ENCODE peak calls at places on chromosome 4, in six cellular contexts. Y, B, F, M, C and A are unnamed samples.

GRCh38 chr4:8747467-8747841 is 124.2 kb downstream of the HMX1 start:
- DNase-seq in Y (no peak), M (no peak), C (no peak), B (no peak), F (no peak), A (no peak)

GRCh38 chr4:7340553-7341433 is 93.9 kb downstream of the PSAPL1 start:
- DNase-seq in C (no peak), F (no peak), M (no peak), Y (no peak), B (no peak), A (no peak)

GRCh38 chr4:87580057-87580456 is 28.3 kb upstream of the DSPP start:
- DNase-seq in M (no peak), Y (no peak), F (no peak), B (no peak), C (no peak), A (no peak)

GRCh38 chr4:15956179-15956850 is 6.7 kb downstream of the FGFBP2 start:
- DNase-seq in C (peak), Y (peak), M (peak), F (peak), B (peak), A (peak)

GRCh38 chr4:48141048-48141447 is 7.0 kb upstream of the TXK start:
- DNase-seq in Y (no peak), M (no peak), B (no peak), F (no peak), C (no peak), A (no peak)

GRCh38 chr4:12488672-12489071 is 995.5 kb downstream of the RAB28 start:
- DNase-seq in F (no peak), B (no peak), Y (no peak), M (no peak), C (no peak), A (no peak)

GRCh38 chr4:110361921-110362320 is 114.0 kb upstream of the ENPEP start:
- DNase-seq in F (no peak), C (no peak), B (no peak), M (no peak), Y (no peak), A (no peak)

GRCh38 chr4:165288639-165289428 is 38.6 kb upstream of the MSMO1 start:
- DNase-seq in M (no peak), F (no peak), C (no peak), B (no peak), Y (peak), A (no peak)

GRCh38 chr4:135238940-135239339 is 1037.4 kb upstream of the PABPC4L start:
- DNase-seq in Y (no peak), M (no peak), C (no peak), F (no peak), B (no peak), A (no peak)

GRCh38 chr4:84582988-84583870 is at the start of gene CDS1:
- DNase-seq in M (peak), B (no peak), C (no peak), Y (peak), F (no peak), A (peak)

GRCh38 chr4:95243892-95244291 is 304.9 kb downstream of the UNC5C start:
- DNase-seq in F (no peak), B (no peak), C (no peak), M (no peak), Y (no peak), A (no peak)

GRCh38 chr4:99665981-99666380 is 8.4 kb upstream of the C4orf54 start:
- DNase-seq in C (no peak), Y (no peak), B (no peak), F (no peak), M (no peak), A (no peak)

GRCh38 chr4:26723216-26723615 is 137.4 kb upstream of the STIM2 start:
- DNase-seq in F (no peak), Y (no peak), M (no peak), C (peak), B (no peak), A (no peak)

GRCh38 chr4:100960232-100960631 is 387.1 kb downstream of the PPP3CA start:
- DNase-seq in F (no peak), Y (no peak), B (no peak), M (no peak), C (no peak), A (no peak)

GRCh38 chr4:176910646-176911045 is 117.9 kb upstream of the VEGFC start:
- DNase-seq in M (no peak), C (no peak), B (no peak), Y (no peak), F (no peak), A (no peak)

GRCh38 chr4:143296397-143297067 is 40.1 kb upstream of the GAB1 start:
- DNase-seq in Y (no peak), M (no peak), B (no peak), F (no peak), C (no peak), A (no peak)

GRCh38 chr4:13264126-13264525 is 220.0 kb downstream of the RAB28 start:
- DNase-seq in C (no peak), B (no peak), Y (no peak), M (no peak), F (no peak), A (no peak)

GRCh38 chr4:46550471-46550870 is 160.5 kb upstream of the GABRA2 start:
- DNase-seq in Y (no peak), B (no peak), M (no peak), F (no peak), C (no peak), A (no peak)

GRCh38 chr4:26048378-26048882 is 134.4 kb downstream of the SMIM20 start:
- DNase-seq in B (peak), Y (no peak), C (no peak), M (peak), F (peak), A (peak)

GRCh38 chr4:100641326-100641725 is 123.5 kb upstream of the EMCN start:
- DNase-seq in F (no peak), B (no peak), Y (no peak), C (no peak), M (no peak), A (no peak)

GRCh38 chr4:48462363-48462762 is 20.8 kb upstream of the SLC10A4 start:
- DNase-seq in Y (no peak), F (no peak), M (no peak), C (no peak), B (no peak), A (no peak)

GRCh38 chr4:107258359-107258758 is 222.2 kb upstream of the DKK2 start:
- DNase-seq in B (no peak), Y (no peak), F (no peak), M (no peak), C (no peak), A (no peak)

GRCh38 chr4:151784676-151785075 is 23.9 kb upstream of the GATB start:
- DNase-seq in C (no peak), Y (no peak), F (no peak), B (no peak), M (no peak), A (no peak)

GRCh38 chr4:14744346-14744745 is 257.9 kb upstream of the CPEB2 start:
- DNase-seq in C (no peak), M (no peak), F (no peak), B (no peak), Y (no peak), A (no peak)

GRCh38 chr4:75849459-75849858 is 52.8 kb downstream of the PPEF2 start:
- DNase-seq in C (no peak), Y (no peak), F (no peak), M (no peak), B (no peak), A (no peak)

GRCh38 chr4:122777846-122778501 is 45.5 kb downstream of the BBS12 start:
- DNase-seq in C (no peak), F (no peak), M (no peak), Y (no peak), B (no peak), A (no peak)

GRCh38 chr4:185211641-185212040 is 2.2 kb downstream of the SNX25 start:
- DNase-seq in F (no peak), M (no peak), Y (no peak), C (no peak), B (no peak), A (no peak)
- H3K27ac ChIP-seq in F (no peak), M (no peak), Y (no peak), C (peak), B (no peak), A (no peak)

DNA sequence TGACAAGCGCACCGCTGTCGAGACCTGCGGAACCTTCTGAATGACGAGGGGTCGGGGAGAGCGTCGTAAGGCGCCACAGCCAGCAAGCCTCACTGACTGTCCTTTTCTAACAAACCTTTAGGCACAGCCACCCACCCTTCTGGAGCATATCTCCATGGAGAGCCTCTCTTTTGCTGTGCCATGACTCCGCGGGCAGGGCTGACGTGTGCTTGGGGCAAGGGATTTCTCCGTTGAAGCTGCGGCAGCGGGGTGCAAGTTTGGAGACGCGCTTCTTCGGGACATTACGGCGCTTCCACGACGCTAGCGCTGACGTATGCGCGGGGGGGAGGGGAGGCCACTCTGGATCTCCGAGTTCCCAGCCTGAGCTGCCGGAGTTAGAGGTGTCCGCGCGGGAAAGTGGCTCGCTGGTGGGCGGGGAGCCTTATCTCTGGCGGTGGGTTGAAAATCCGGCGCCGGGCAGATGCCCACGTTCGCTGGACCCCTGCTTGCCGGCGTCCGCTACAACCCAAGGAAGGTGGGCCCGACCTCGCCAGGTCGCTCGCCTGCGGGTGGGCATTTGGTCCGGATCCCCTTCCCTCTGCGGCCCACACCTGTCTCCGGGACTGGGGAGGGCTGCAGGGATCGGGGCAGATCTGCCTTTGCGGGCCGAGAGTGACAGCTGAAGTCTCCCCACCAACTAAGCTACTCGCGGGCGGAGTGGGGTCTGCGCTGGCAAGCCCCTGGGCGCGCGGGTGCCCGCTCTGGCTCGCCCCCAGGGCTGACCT is 540 bp upstream of the SLC10A7 start:
- DNase-seq in B (peak), C (peak), M (peak), Y (peak), F (peak), A (peak)
- TF ChIP-seq POLR2A in B (peak), C (peak), M (peak), Y (no peak), F (peak), A (peak)

GRCh38 chr4:88794087-88794486 is 96.5 kb upstream of the NAP1L5 start:
- DNase-seq in M (no peak), Y (no peak), F (no peak), B (no peak), C (no peak), A (no peak)

GRCh38 chr4:88791274-88791673 is 93.6 kb upstream of the NAP1L5 start:
- DNase-seq in Y (no peak), M (no peak), B (no peak), F (no peak), C (no peak), A (no peak)

GRCh38 chr4:88793473-88793872 is 95.8 kb upstream of the NAP1L5 start:
- DNase-seq in C (no peak), B (no peak), Y (no peak), F (no peak), M (no peak), A (no peak)

GRCh38 chr4:88792821-88793220 is 95.2 kb upstream of the NAP1L5 start:
- DNase-seq in F (no peak), Y (no peak), B (no peak), C (no peak), M (no peak), A (no peak)

DNA sequence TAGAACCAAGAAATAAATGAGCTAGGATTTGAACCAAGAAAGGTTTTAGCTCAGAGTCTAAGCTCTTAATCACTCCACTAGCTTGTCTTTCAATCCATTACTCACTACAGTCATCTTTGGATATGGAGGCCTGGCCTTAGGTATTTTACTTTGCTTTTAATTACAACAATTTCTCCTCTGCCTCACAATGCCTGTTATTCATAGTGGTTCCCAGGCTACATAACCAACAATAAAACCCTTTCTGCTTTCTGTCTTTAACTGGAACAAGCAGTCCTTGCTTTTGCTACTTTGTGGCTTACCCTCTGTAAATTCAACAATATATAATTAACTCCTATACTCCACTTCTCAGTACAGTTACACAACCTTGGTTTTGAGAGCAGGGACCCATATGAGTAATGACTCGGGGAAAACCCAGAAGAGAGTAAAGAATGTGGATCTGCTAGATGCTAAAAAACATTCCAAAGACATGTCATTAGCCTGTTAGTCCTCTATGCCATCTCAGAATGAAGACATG is 94.7 kb upstream of the NAP1L5 start:
- DNase-seq in M (no peak), B (no peak), F (no peak), C (peak), Y (no peak), A (no peak)
- H3K27ac ChIP-seq in M (no peak), B (no peak), F (no peak), C (no peak), Y (no peak), A (no peak)

DNA sequence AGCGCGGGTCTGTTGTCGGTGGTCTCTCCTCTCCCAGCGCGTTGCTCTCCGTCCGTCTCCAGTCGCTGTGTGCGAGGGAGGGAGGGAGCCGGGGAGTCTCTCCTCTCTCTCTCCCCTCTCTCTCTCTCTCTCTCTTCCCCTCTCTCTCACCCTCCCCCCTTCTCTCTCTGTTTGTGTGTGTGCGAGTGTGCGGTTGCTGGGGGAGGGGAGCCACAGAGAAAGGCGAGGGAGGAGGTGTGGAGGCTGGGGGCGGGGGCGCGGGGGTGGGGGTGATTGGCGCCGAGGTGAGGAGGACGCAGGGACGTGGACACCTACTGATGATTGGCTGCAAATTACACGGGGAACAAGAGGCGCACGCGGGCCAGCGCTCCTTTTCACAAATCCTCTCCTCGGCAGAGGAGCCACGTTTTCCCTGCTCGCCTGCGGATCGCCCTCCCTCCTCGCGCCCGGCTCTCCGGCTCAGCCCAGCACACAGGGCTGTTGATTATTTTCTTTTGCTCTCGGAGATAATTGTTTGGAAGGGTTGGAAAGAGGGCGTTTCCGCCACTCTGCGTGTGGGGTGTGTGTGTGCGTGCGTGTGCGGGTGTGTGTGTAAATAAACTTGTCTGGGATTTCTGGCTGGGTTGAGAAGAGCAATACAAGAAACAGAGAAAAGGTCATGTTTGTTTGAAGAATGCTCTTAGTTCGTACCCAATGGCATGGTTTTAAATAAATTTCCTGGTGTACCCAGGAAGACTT is at the start of gene CXXC4:
- DNase-seq in M (peak), Y (peak), F (peak), C (no peak), B (peak), A (peak)
- TF ChIP-seq POLR2A in M (peak), Y (no peak), F (no peak), C (peak), B (no peak), A (no peak)

GRCh38 chr4:139550724-139551429 is 5.1 kb downstream of the SETD7 start:
- DNase-seq in B (peak), F (peak), Y (no peak), M (peak), C (no peak), A (no peak)
- H3K27ac ChIP-seq in B (peak), F (peak), Y (no peak), M (no peak), C (no peak), A (peak)

GRCh38 chr4:2796261-2797187 is 3.6 kb downstream of the SH3BP2 start:
- DNase-seq in C (no peak), Y (peak), B (peak), F (peak), M (peak), A (peak)
- TF ChIP-seq POLR2A in C (no peak), Y (no peak), B (no peak), F (no peak), M (no peak), A (peak)

GRCh38 chr4:157010630-157011029 is 39.0 kb upstream of the PDGFC start:
- DNase-seq in Y (no peak), B (no peak), M (no peak), F (no peak), C (no peak), A (no peak)

GRCh38 chr4:157005831-157006230 is 34.2 kb upstream of the PDGFC start:
- DNase-seq in Y (no peak), M (no peak), B (no peak), F (no peak), C (no peak), A (no peak)

GRCh38 chr4:157004279-157005161 is 32.9 kb upstream of the PDGFC start:
- DNase-seq in F (no peak), M (no peak), B (no peak), Y (no peak), C (no peak), A (peak)

DNA sequence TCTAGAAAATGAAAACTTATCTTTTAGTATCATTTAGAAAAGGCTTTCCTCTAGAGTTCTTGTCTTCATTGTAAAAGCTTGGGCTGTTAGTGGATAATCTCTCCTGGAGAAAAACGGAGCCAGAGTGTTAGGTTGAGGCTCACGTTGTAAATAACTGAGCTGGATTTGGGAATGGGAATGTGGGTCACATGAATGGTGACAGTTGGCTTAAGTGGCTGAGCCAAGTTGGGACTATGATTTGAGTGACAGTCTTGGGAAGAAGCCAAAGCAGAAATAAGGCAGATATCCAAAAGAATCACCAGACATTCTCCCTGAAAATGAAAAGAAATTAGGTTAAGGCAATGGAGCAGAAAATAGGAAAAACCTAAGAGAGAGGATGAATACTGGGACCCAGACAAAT is 33.6 kb upstream of the PDGFC start:
- DNase-seq in B (no peak), Y (no peak), F (no peak), M (no peak), C (no peak), A (no peak)
- H3K27ac ChIP-seq in B (peak), Y (no peak), F (no peak), M (no peak), C (no peak), A (peak)

DNA sequence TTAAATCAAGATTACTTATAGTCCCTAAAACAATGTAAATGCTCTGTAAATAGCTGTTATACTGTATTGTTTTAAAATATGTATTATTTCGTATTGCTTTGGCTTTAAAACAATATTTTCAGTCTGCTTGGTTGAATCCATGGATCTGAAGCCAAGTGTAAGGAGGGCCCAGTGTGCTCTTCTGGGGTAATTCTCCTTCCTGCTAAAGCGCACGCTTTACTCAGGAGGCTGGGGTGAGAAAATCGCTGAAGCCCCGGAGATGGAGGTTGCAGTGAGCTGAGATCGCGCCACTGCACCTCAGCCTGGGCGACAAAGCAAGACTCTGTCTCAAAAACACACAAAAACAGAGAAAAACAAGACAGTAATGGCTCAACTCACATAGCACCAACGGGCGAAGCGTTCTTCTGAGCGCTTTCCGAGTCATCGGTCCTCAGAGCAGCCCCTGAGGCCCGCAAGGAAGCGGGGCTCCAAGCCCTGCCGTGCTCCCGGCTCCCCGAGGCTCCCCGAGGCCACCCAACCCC is 356 bp upstream of the IDUA start:
- DNase-seq in M (no peak), Y (no peak), B (no peak), F (no peak), C (no peak), A (no peak)
- TF ChIP-seq POLR2A in M (no peak), Y (no peak), B (no peak), F (no peak), C (no peak), A (peak)